ENCODE peak calls at places on chromosomes 7 and 10, in four cellular contexts. F, J, O and W are unnamed samples.

GRCh38 chr7:95794917-95795515 is 22.7 kb downstream of the DYNC1I1 start:
- DNase-seq in F (peak; percentile 33), J (no peak), O (no peak), W (no peak)

GRCh38 chr7:376306-376969 is 86.5 kb downstream of the FOXL3 start:
- DNase-seq in F (no peak), J (no peak), O (peak; percentile 84), W (peak; percentile 40)

GRCh38 chr10:80670774-80671173 is 133.1 kb downstream of the SH2D4B start:
- DNase-seq in F (no peak), J (no peak), O (no peak), W (no peak)

GRCh38 chr7:32957326-32958045 is at the start of gene FKBP9:
- DNase-seq in F (peak; percentile 53), J (peak; percentile 91), O (peak; percentile 22), W (no peak)

GRCh38 chr7:8042796-8043535 is 74.4 kb downstream of the GLCCI1 start:
- DNase-seq in F (peak; percentile 44), J (no peak), O (no peak), W (no peak)

GRCh38 chr7:69654381-69654780 is 56.1 kb downstream of the AUTS2 start:
- DNase-seq in F (no peak), J (peak; percentile 20), O (peak; percentile 58), W (no peak)

GRCh38 chr7:130071701-130072622 is 1.6 kb downstream of the KLHDC10 start:
- DNase-seq in F (peak; percentile 69), J (peak; percentile 62), O (no peak), W (peak; percentile 43)

GRCh38 chr10:69180525-69181204 is 631 bp downstream of the SUPV3L1 start:
- DNase-seq in F (peak; percentile 27), J (peak; percentile 18), O (no peak), W (no peak)

GRCh38 chr10:6737080-6737641 is 157.1 kb upstream of the PRKCQ start:
- DNase-seq in F (peak; percentile 14), J (no peak), O (peak; percentile 62), W (no peak)

GRCh38 chr10:103739039-103739764 is 116.2 kb downstream of the SH3PXD2A start:
- DNase-seq in F (peak; percentile 85), J (peak; percentile 38), O (peak; percentile 77), W (no peak)

GRCh38 chr7:105849122-105849855 is 27.1 kb downstream of the ATXN7L1 start:
- DNase-seq in F (peak; percentile 36), J (no peak), O (no peak), W (peak; percentile 86)

GRCh38 chr10:26821699-26822542 is 38.8 kb downstream of the ABI1 start:
- DNase-seq in F (no peak), J (no peak), O (no peak), W (no peak)

GRCh38 chr7:84317536-84317935 is 122.9 kb upstream of the SEMA3A start:
- DNase-seq in F (no peak), J (no peak), O (no peak), W (no peak)

GRCh38 chr10:7622969-7623368 is 43.8 kb downstream of the ITIH5 start:
- DNase-seq in F (no peak), J (no peak), O (no peak), W (no peak)

GRCh38 chr7:152120210-152120609 is 94.7 kb downstream of the GALNT11 start:
- DNase-seq in F (peak; percentile 34), J (no peak), O (no peak), W (no peak)

GRCh38 chr10:46539596-46540411 is 16.7 kb downstream of the GPRIN2 start:
- DNase-seq in F (peak; percentile 93), J (no peak), O (no peak), W (peak; percentile 35)

GRCh38 chr10:72310241-72310633 is 36.5 kb downstream of the DDIT4 start:
- DNase-seq in F (no peak), J (no peak), O (no peak), W (no peak)

GRCh38 chr10:129332476-129332875 is 134.6 kb upstream of the MGMT start:
- DNase-seq in F (no peak), J (no peak), O (no peak), W (no peak)

GRCh38 chr10:1048349-1048731 is 579 bp downstream of the IDI1 start:
- DNase-seq in F (no peak), J (no peak), O (no peak), W (no peak)

GRCh38 chr7:151310578-151310977 is 31.0 kb upstream of the NUB1 start:
- DNase-seq in F (no peak), J (no peak), O (no peak), W (no peak)

GRCh38 chr10:17963431-17963830 is 11.7 kb downstream of the SLC39A12 start:
- DNase-seq in F (no peak), J (no peak), O (no peak), W (no peak)

GRCh38 chr10:110646417-110647135 is 2.4 kb downstream of the RBM20 start:
- DNase-seq in F (no peak), J (no peak), O (no peak), W (no peak)

GRCh38 chr10:103663802-103664201 is 170.3 kb downstream of the NEURL1 start:
- DNase-seq in F (no peak), J (no peak), O (peak; percentile 52), W (no peak)

GRCh38 chr10:124667425-124668130 is 76.6 kb downstream of the FAM53B start:
- DNase-seq in F (no peak), J (peak; percentile 61), O (no peak), W (no peak)

GRCh38 chr10:8913720-8914119 is 859.2 kb downstream of the GATA3 start:
- DNase-seq in F (no peak), J (no peak), O (no peak), W (no peak)

GRCh38 chr10:7409045-7409731 is 1.6 kb downstream of the SFMBT2 start:
- DNase-seq in F (no peak), J (peak; percentile 29), O (no peak), W (peak; percentile 26)

GRCh38 chr10:34916368-34916767 is 101.3 kb upstream of the PARD3 start:
- DNase-seq in F (peak; percentile 64), J (no peak), O (no peak), W (no peak)

GRCh38 chr7:12570529-12571461 is at the start of gene SCIN:
- DNase-seq in F (peak; percentile 25), J (peak; percentile 85), O (no peak), W (no peak)

GRCh38 chr7:91465595-91466061 is 201.4 kb downstream of the FZD1 start:
- DNase-seq in F (peak; percentile 1), J (no peak), O (no peak), W (no peak)

GRCh38 chr10:104577861-104578480 is 63.1 kb upstream of the SORCS3 start:
- DNase-seq in F (no peak), J (no peak), O (no peak), W (no peak)

GRCh38 chr7:117011419-117012260 is 58.3 kb downstream of the ST7 start:
- DNase-seq in F (no peak), J (no peak), O (no peak), W (no peak)

GRCh38 chr7:7596156-7596555 is 29.5 kb downstream of the MIOS start:
- DNase-seq in F (no peak), J (no peak), O (no peak), W (no peak)

GRCh38 chr10:131561897-131562296 is 250.4 kb upstream of the TCERG1L start:
- DNase-seq in F (no peak), J (no peak), O (no peak), W (no peak)

GRCh38 chr7:39073432-39073831 is 95.7 kb downstream of the POU6F2 start:
- DNase-seq in F (no peak), J (no peak), O (no peak), W (no peak)

GRCh38 chr7:98240961-98241673 is 10.9 kb downstream of the TECPR1 start:
- DNase-seq in F (peak; percentile 47), J (peak; percentile 40), O (no peak), W (no peak)

GRCh38 chr10:110860576-110861241 is 11.0 kb upstream of the PDCD4 start:
- DNase-seq in F (no peak), J (peak; percentile 61), O (no peak), W (peak; percentile 76)

GRCh38 chr7:100604976-100605911 is 3.1 kb downstream of the PCOLCE start:
- DNase-seq in F (no peak), J (peak; percentile 68), O (no peak), W (peak; percentile 41)
- H3K27ac ChIP-seq in F (no peak overlapping the region), J (peak overlapping the region; percentile 65), O (peak overlapping the region; percentile 82), W (peak overlapping the region; percentile 47)

DNA sequence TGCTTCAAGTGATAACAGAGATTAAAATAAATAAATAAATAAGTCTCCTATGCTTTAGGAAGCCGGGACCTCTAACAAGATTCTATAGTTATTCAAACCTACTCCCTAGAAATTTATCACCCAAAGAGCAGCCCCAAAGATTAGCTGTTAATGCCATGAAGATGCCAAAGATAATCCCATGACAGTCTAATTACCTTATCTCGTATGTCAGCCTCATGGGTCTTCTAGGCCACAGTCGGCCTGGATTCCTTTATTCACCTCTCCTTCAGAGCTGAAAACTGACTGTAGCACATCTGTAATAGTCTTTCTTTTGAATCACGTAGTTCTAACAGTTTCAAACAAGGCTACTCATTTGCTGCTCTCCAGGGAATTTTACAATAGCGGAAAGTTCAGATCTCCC is 24.2 kb downstream of the COL1A2 start:
- DNase-seq in F (no peak), J (no peak), O (no peak), W (no peak)
- H3K27ac ChIP-seq in F (no peak overlapping the region), J (no peak overlapping the region), O (peak overlapping the region; percentile 71), W (no peak overlapping the region)

GRCh38 chr7:44286182-44286617 is 39.2 kb downstream of the CAMK2B start:
- DNase-seq in F (no peak), J (no peak), O (no peak), W (no peak)
- H3K27ac ChIP-seq in F (no peak overlapping the region), J (no peak overlapping the region), O (no peak overlapping the region), W (no peak overlapping the region)

GRCh38 chr10:32329061-32329460 is 17.9 kb downstream of the EPC1 start:
- DNase-seq in F (no peak), J (no peak), O (no peak), W (no peak)

GRCh38 chr10:32326119-32326518 is 20.8 kb downstream of the EPC1 start:
- DNase-seq in F (no peak), J (no peak), O (no peak), W (no peak)

GRCh38 chr10:32326680-32327363 is 20.1 kb downstream of the EPC1 start:
- DNase-seq in F (no peak), J (no peak), O (no peak), W (no peak)

GRCh38 chr10:32328499-32328898 is 18.5 kb downstream of the EPC1 start:
- DNase-seq in F (no peak), J (no peak), O (no peak), W (peak; percentile 30)

GRCh38 chr10:32327364-32327691 is 19.6 kb downstream of the EPC1 start:
- DNase-seq in F (no peak), J (no peak), O (no peak), W (no peak)
- H3K27ac ChIP-seq in F (no peak overlapping the region), J (no peak overlapping the region), O (no peak overlapping the region), W (no peak overlapping the region)

GRCh38 chr7:28507538-28508282 is 95.4 kb downstream of the CREB5 start:
- DNase-seq in F (no peak), J (no peak), O (no peak), W (no peak)
- H3K27ac ChIP-seq in F (no peak overlapping the region), J (no peak overlapping the region), O (peak overlapping the region; percentile 28), W (no peak overlapping the region)